ENCODE peak calls at places on chromosomes 7 and 10, in nine cellular contexts. E, K, O, L, C, W, D, N and B are unnamed samples.

GRCh38 chr7:158060216-158060615 is 527.4 kb downstream of the PTPRN2 start:
- DNase-seq in E (no peak), K (no peak), O (no peak), L (no peak), C (no peak), W (no peak), D (no peak), N (no peak), B (no peak)

GRCh38 chr7:44750921-44751571 is 2.4 kb downstream of the ZMIZ2 start:
- DNase-seq in E (no peak), K (no peak), O (peak; percentile 89), L (no peak), C (no peak), W (no peak), D (no peak), N (no peak), B (no peak)

GRCh38 chr7:105713488-105714465 is 132.5 kb upstream of the EFCAB10 start:
- DNase-seq in E (no peak), K (peak; percentile 17), O (no peak), L (no peak), C (peak; percentile 39), W (no peak), D (no peak), N (peak; percentile 7), B (no peak)

GRCh38 chr10:122349758-122350355 is 24.7 kb upstream of the PLEKHA1 start:
- DNase-seq in E (no peak), K (no peak), O (no peak), L (no peak), C (no peak), W (no peak), D (no peak), N (no peak), B (no peak)

GRCh38 chr10:14545827-14546226 is 215.1 kb upstream of the FRMD4A start:
- DNase-seq in E (no peak), K (peak; percentile 60), O (no peak), L (peak; percentile 59), C (no peak), W (no peak), D (no peak), N (peak; percentile 11), B (peak; percentile 36)

GRCh38 chr7:11760372-11760771 is 71.6 kb downstream of the THSD7A start:
- DNase-seq in E (no peak), K (peak; percentile 10), O (no peak), L (peak; percentile 21), C (peak; percentile 72), W (peak; percentile 93), D (no peak), N (no peak), B (no peak)

GRCh38 chr10:122279725-122280141 is 8.6 kb downstream of the BTBD16 start:
- DNase-seq in E (peak; percentile 79), K (peak; percentile 50), O (no peak), L (peak; percentile 65), C (peak; percentile 71), W (peak; percentile 12), D (no peak), N (no peak), B (peak; percentile 20)

GRCh38 chr10:74977913-74978847 is 133.3 kb upstream of the SAMD8 start:
- DNase-seq in E (no peak), K (no peak), O (peak; percentile 83), L (no peak), C (no peak), W (no peak), D (no peak), N (no peak), B (no peak)